ENCODE peak calls at places on chromosomes 4 and X, in five cellular contexts. Z is NB4, R is right cardiac atrium, S is fibroblast of pulmonary artery, Y is psoas muscle. M is an unnamed sample.

GRCh38 chr4:2813446-2814405 is 20.8 kb downstream of the SH3BP2 start:
- DNase-seq in Z (no peak), R (no peak), S (no peak), Y (no peak), M (no peak)

GRCh38 chr4:145722561-145722960 is 42.6 kb downstream of the C4orf51 start:
- DNase-seq in Z (peak), R (no peak), S (no peak), Y (no peak), M (no peak)

GRCh38 chrX:22056235-22056634 is 24.1 kb downstream of the PHEX start:
- DNase-seq in Z (no peak), R (peak), S (no peak), Y (no peak), M (no peak)

GRCh38 chr4:38620025-38620424 is 44.0 kb upstream of the KLF3 start:
- DNase-seq in Z (no peak), R (no peak), S (no peak), Y (no peak), M (no peak)

GRCh38 chrX:1111543-1112300 is 100.7 kb downstream of the CRLF2 start:
- DNase-seq in Z (no peak), R (no peak), S (no peak), Y (no peak), M (no peak)

GRCh38 chr4:6561706-6562371 is 13.2 kb upstream of the MAN2B2 start:
- DNase-seq in Z (no peak), R (no peak), S (no peak), Y (no peak), M (no peak)

GRCh38 chr4:1099684-1100335 is 13.6 kb downstream of the RNF212 start:
- DNase-seq in Z (no peak), R (no peak), S (no peak), Y (no peak), M (no peak)

GRCh38 chr4:25958110-25958509 is 44.1 kb downstream of the SMIM20 start:
- DNase-seq in Z (no peak), R (no peak), S (no peak), Y (no peak), M (no peak)

GRCh38 chr4:129604632-129605031 is 508.7 kb downstream of the C4orf33 start:
- DNase-seq in Z (peak), R (no peak), S (no peak), Y (no peak), M (no peak)

GRCh38 chr4:80610845-80611244 is 275.3 kb downstream of the CFAP299 start:
- DNase-seq in Z (peak), R (no peak), S (peak), Y (no peak), M (no peak)

GRCh38 chr4:150078041-150078995 is at the start of gene DCLK2:
- DNase-seq in Z (peak), R (peak), S (peak), Y (peak), M (peak)

GRCh38 chr4:41887821-41888699 is 47.2 kb upstream of the TMEM33 start:
- DNase-seq in Z (peak), R (peak), S (peak), Y (no peak), M (peak)

GRCh38 chr4:67327245-67327860 is 217.9 kb downstream of the CENPC start:
- DNase-seq in Z (peak), R (peak), S (peak), Y (no peak), M (peak)

GRCh38 chrX:40871385-40872082 is 136.2 kb upstream of the MED14 start:
- DNase-seq in Z (no peak), R (no peak), S (peak), Y (no peak), M (no peak)

GRCh38 chrX:16138108-16138427 is 14.7 kb downstream of the GRPR start:
- DNase-seq in Z (peak), R (no peak), S (peak), Y (no peak), M (no peak)

GRCh38 chr4:826508-827208 is 729 bp upstream of the CPLX1 start:
- DNase-seq in Z (no peak), R (no peak), S (no peak), Y (peak), M (no peak)

GRCh38 chrX:68163446-68163845 is 269.8 kb downstream of the OPHN1 start:
- DNase-seq in Z (no peak), R (no peak), S (peak), Y (no peak), M (no peak)

GRCh38 chrX:41923925-41924693 is 755 bp upstream of the CASK start:
- DNase-seq in Z (peak), R (peak), S (peak), Y (no peak), M (peak)

GRCh38 chr4:84499065-84499982 is at the start of gene NKX6-1:
- DNase-seq in Z (no peak), R (peak), S (peak), Y (peak), M (peak)

GRCh38 chr4:5051210-5051691 is at the start of gene STK32B:
- DNase-seq in Z (peak), R (peak), S (peak), Y (peak), M (peak)

GRCh38 chrX:33078273-33078672 is 133.1 kb downstream of the DMD start:
- DNase-seq in Z (no peak), R (no peak), S (no peak), Y (no peak), M (no peak)

GRCh38 chrX:103811858-103812257 is 20.2 kb downstream of the RAB9B start:
- DNase-seq in Z (no peak), R (no peak), S (no peak), Y (no peak), M (no peak)

GRCh38 chr4:113586072-113586471 is 175.5 kb downstream of the CAMK2D start:
- DNase-seq in Z (no peak), R (no peak), S (peak), Y (no peak), M (no peak)

GRCh38 chr4:101953949-101954348 is 163.4 kb downstream of the BANK1 start:
- DNase-seq in Z (no peak), R (no peak), S (peak), Y (no peak), M (no peak)

GRCh38 chrX:150664290-150664689 is 28.9 kb upstream of the MTMR1 start:
- DNase-seq in Z (no peak), R (peak), S (no peak), Y (peak), M (peak)

GRCh38 chr4:13193662-13194061 is 290.5 kb downstream of the RAB28 start:
- DNase-seq in Z (no peak), R (no peak), S (no peak), Y (no peak), M (no peak)

GRCh38 chr4:172758586-172759340 is 409.8 kb upstream of the GALNT7 start:
- DNase-seq in Z (peak), R (no peak), S (peak), Y (no peak), M (no peak)

GRCh38 chr4:168868856-168869201 is 141.2 kb downstream of the CBR4 start:
- DNase-seq in Z (no peak), R (no peak), S (no peak), Y (no peak), M (no peak)

GRCh38 chr4:188578657-188579056 is 439.4 kb downstream of the TRIML1 start:
- DNase-seq in Z (no peak), R (no peak), S (no peak), Y (no peak), M (no peak)

GRCh38 chr4:154490589-154491340 is 834 bp downstream of the DCHS2 start:
- DNase-seq in Z (no peak), R (peak), S (no peak), Y (peak), M (no peak)

GRCh38 chr4:142567199-142567598 is 278.9 kb downstream of the INPP4B start:
- DNase-seq in Z (no peak), R (no peak), S (no peak), Y (no peak), M (no peak)

GRCh38 chr4:113645771-113646455 is 115.6 kb downstream of the CAMK2D start:
- DNase-seq in Z (no peak), R (no peak), S (peak), Y (no peak), M (peak)

GRCh38 chrX:133527825-133528224 is 112.5 kb upstream of the GPC4 start:
- DNase-seq in Z (no peak), R (no peak), S (no peak), Y (no peak), M (no peak)

GRCh38 chr4:165379662-165380061 is 854 bp downstream of the CPE start:
- DNase-seq in Z (no peak), R (peak), S (no peak), Y (peak), M (no peak)

GRCh38 chr4:26076000-26076587 is 162.1 kb downstream of the SMIM20 start:
- DNase-seq in Z (peak), R (no peak), S (peak), Y (no peak), M (no peak)

GRCh38 chr4:77187231-77187630 is 30.2 kb downstream of the CCNG2 start:
- DNase-seq in Z (no peak), R (no peak), S (no peak), Y (no peak), M (no peak)

GRCh38 chrX:22526339-22526738 is 253.6 kb downstream of the CBLL2 start:
- DNase-seq in Z (peak), R (no peak), S (peak), Y (no peak), M (no peak)

GRCh38 chrX:3094261-3094660 is 53.0 kb downstream of the ARSF start:
- DNase-seq in Z (no peak), R (no peak), S (peak), Y (no peak), M (no peak)

GRCh38 chrX:115909017-115909416 is 261.5 kb upstream of the AGTR2 start:
- DNase-seq in Z (no peak), R (no peak), S (no peak), Y (no peak), M (no peak)

M was measured in stomach.